ENCODE peak calls at places on chromosome 17, in five cellular contexts. M is HT1080, C is foreskin fibroblast, L is colonic mucosa, E is AG08395. H is an unnamed sample.
A peak's percentile ranks its signal among the peaks of the same experiment; 100 is the strongest.

GRCh38 chr17:73625975-73626706 is 18.1 kb downstream of the SDK2 start:
- DNase-seq in M (no peak), C (no peak), L (no peak), E (no peak), H (no peak)

GRCh38 chr17:38745545-38745944 is 2.6 kb downstream of the PCGF2 start:
- DNase-seq in M (no peak), L (peak; percentile 36), C (no peak), E (no peak), H (no peak)

GRCh38 chr17:55458977-55459376 is 37.3 kb upstream of the MMD start:
- DNase-seq in M (peak; percentile 82), C (peak; percentile 77), E (peak; percentile 54), L (no peak), H (no peak)

GRCh38 chr17:41367426-41368075 is 2.1 kb downstream of the KRT33B start:
- DNase-seq in M (peak; percentile 40), C (no peak), E (peak; percentile 93), L (no peak), H (no peak)

GRCh38 chr17:4648741-4649140 is 7.3 kb upstream of the ALOX15 start:
- DNase-seq in M (no peak), C (no peak), E (no peak), L (peak; percentile 75), H (no peak)

GRCh38 chr17:29827179-29827578 is 102.8 kb downstream of the SSH2 start:
- DNase-seq in L (no peak), E (no peak), M (no peak), C (no peak), H (no peak)

GRCh38 chr17:41254861-41255260 is 323 bp upstream of the KRTAP9-9 start:
- DNase-seq in L (no peak), M (no peak), C (peak; percentile 17), E (no peak), H (no peak)

GRCh38 chr17:78563189-78564145 is 13.7 kb downstream of the DNAH17 start:
- DNase-seq in L (no peak), E (no peak), M (no peak), C (no peak), H (no peak)

GRCh38 chr17:65055708-65056638 is 567 bp downstream of the GNA13 start:
- DNase-seq in L (peak; percentile 68), C (peak; percentile 35), E (peak; percentile 47), M (peak; percentile 53), H (no peak)

GRCh38 chr17:40056379-40057005 is 2.3 kb upstream of the MED24 start:
- DNase-seq in M (no peak), E (no peak), L (no peak), C (no peak), H (no peak)

GRCh38 chr17:34299918-34300600 is 14.5 kb downstream of the CCL11 start:
- DNase-seq in L (no peak), E (peak; percentile 76), M (no peak), C (peak; percentile 45), H (no peak)

GRCh38 chr17:15368605-15369004 is 27.2 kb upstream of the TEKT3 start:
- DNase-seq in C (no peak), E (no peak), M (no peak), L (no peak), H (no peak)

GRCh38 chr17:59219992-59220327 is 351 bp upstream of the GDPD1 start:
- DNase-seq in L (no peak), C (no peak), E (no peak), M (no peak), H (no peak)

GRCh38 chr17:2911755-2912111 is 115.5 kb downstream of the RAP1GAP2 start:
- DNase-seq in C (no peak), E (no peak), L (no peak), M (no peak), H (no peak)

GRCh38 chr17:45131616-45132301 is 556 bp downstream of the PLCD3 start:
- DNase-seq in E (no peak), L (peak; percentile 71), C (no peak), M (no peak), H (no peak)

GRCh38 chr17:80519091-80519781 is 25.4 kb upstream of the RPTOR start:
- DNase-seq in M (no peak), C (no peak), L (no peak), E (no peak), H (no peak)

GRCh38 chr17:31269597-31269996 is 27.4 kb downstream of the OMG start:
- DNase-seq in E (peak; percentile 92), C (peak; percentile 96), M (peak; percentile 99), L (no peak), H (peak; percentile 93)

GRCh38 chr17:66655861-66656260 is 179.1 kb upstream of the CACNG5 start:
- DNase-seq in C (peak; percentile 76), M (no peak), L (no peak), E (peak; percentile 39), H (peak; percentile 57)

GRCh38 chr17:75588546-75589016 is 981 bp downstream of the MYO15B start:
- DNase-seq in M (no peak), C (no peak), E (no peak), L (no peak), H (no peak)

GRCh38 chr17:57600092-57600491 is 145.0 kb downstream of the CCDC182 start:
- DNase-seq in C (no peak), M (peak; percentile 18), E (no peak), L (no peak), H (no peak)

GRCh38 chr17:69188064-69188463 is 40.6 kb downstream of the ABCA10 start:
- DNase-seq in L (no peak), C (no peak), M (no peak), E (no peak), H (no peak)

GRCh38 chr17:66667491-66668030 is 167.4 kb upstream of the CACNG5 start:
- DNase-seq in L (no peak), C (no peak), E (no peak), M (no peak), H (no peak)

GRCh38 chr17:13001991-13002615 is 15.7 kb downstream of the ELAC2 start:
- DNase-seq in C (no peak), M (no peak), L (no peak), E (no peak), H (no peak)

GRCh38 chr17:58679263-58680037 is 12.4 kb downstream of the TEX14 start:
- DNase-seq in C (no peak), L (no peak), E (no peak), M (peak; percentile 95), H (peak; percentile 54)

GRCh38 chr17:15890279-15890892 is 54.5 kb upstream of the ADORA2B start:
- DNase-seq in E (no peak), M (no peak), L (no peak), C (no peak), H (no peak)

GRCh38 chr17:80984749-80985148 is 6.9 kb upstream of the CHMP6 start:
- DNase-seq in M (peak; percentile 84), C (peak; percentile 89), E (peak; percentile 98), L (no peak), H (peak; percentile 70)